ENCODE peak calls at places on chromosomes 13 and 19, in five cellular contexts. J is head of caudate nucleus, G is fibroblast of pulmonary artery, F is fibroblast of the conjunctiva, K is fibroblast of the aortic adventitia. Z is an unnamed sample.

GRCh38 chr19:41958367-41959055 is 610 bp downstream of the RABAC1 start:
- DNase-seq in G (peak; percentile 62), K (peak; percentile 53), F (peak; percentile 26), J (peak; percentile 77), Z (peak; percentile 76)

GRCh38 chr19:3679581-3679980 is 20.7 kb downstream of the PIP5K1C start:
- DNase-seq in K (no peak), F (no peak), J (no peak), G (no peak), Z (no peak)

GRCh38 chr13:32889986-32890565 is 126.1 kb upstream of the KL start:
- DNase-seq in K (peak; percentile 38), F (no peak), G (no peak), J (no peak), Z (peak; percentile 74)

GRCh38 chr19:49224856-49225255 is 67.3 kb downstream of the TRPM4 start:
- DNase-seq in G (peak; percentile 67), K (peak; percentile 33), J (peak; percentile 68), F (no peak), Z (peak; percentile 39)

GRCh38 chr13:113728571-113729054 is 30.4 kb upstream of the TMEM255B start:
- DNase-seq in G (no peak), K (no peak), F (no peak), J (no peak), Z (no peak)

GRCh38 chr13:30486230-30487074 is 20.7 kb upstream of the HMGB1 start:
- DNase-seq in J (no peak), G (no peak), F (no peak), K (no peak), Z (peak; percentile 56)

GRCh38 chr13:111881700-111882099 is 185.2 kb upstream of the SOX1 start:
- DNase-seq in K (no peak), F (no peak), G (no peak), J (no peak), Z (no peak)

GRCh38 chr19:2487780-2488330 is 11.9 kb downstream of the GADD45B start:
- DNase-seq in K (no peak), F (no peak), G (no peak), J (no peak), Z (no peak)